ENCODE peak calls at places on chromosome 1, in five cellular contexts. P is suprapubic skin, B is HCT116, R is transverse colon, E is endothelial cell of umbilical vein. F is an unnamed sample. For H3K9me3, the result is how much of the 10 kb centered on the place peaks cover.

GRCh38 chr1:221829327-221830011 is 87.6 kb upstream of the DUSP10 start:
- DNase-seq in P (no peak), B (no peak), R (no peak), E (peak), F (peak)

GRCh38 chr1:232792949-232793348 is 12.3 kb upstream of the MAP10 start:
- DNase-seq in P (no peak), B (no peak), R (no peak), E (no peak), F (no peak)

GRCh38 chr1:111733183-111733995 is 5.8 kb downstream of the INKA2 start:
- DNase-seq in P (no peak), B (no peak), R (peak), E (peak), F (no peak)

GRCh38 chr1:20380175-20380574 is 89.5 kb downstream of the VWA5B1 start:
- DNase-seq in P (no peak), B (no peak), R (no peak), E (no peak), F (no peak)

GRCh38 chr1:87392241-87393192 is 63.8 kb downstream of the LMO4 start:
- DNase-seq in P (no peak), B (no peak), R (no peak), E (peak), F (no peak)

GRCh38 chr1:206039046-206039929 is 13.7 kb upstream of the RHEX start:
- DNase-seq in P (no peak), B (no peak), R (no peak), E (no peak), F (no peak)

GRCh38 chr1:33634806-33635205 is 162.4 kb downstream of the ZSCAN20 start:
- DNase-seq in P (no peak), B (peak), R (peak), E (peak), F (no peak)

GRCh38 chr1:209672705-209673630 is 2.2 kb upstream of the G0S2 start:
- DNase-seq in P (no peak), B (no peak), R (no peak), E (no peak), F (no peak)

GRCh38 chr1:94043738-94044289 is 77.1 kb downstream of the ABCA4 start:
- DNase-seq in P (no peak), B (no peak), R (no peak), E (no peak), F (no peak)

GRCh38 chr1:111334169-111334568 is 43.5 kb downstream of the CHIA start:
- DNase-seq in P (no peak), B (peak), R (no peak), E (peak), F (no peak)

GRCh38 chr1:53590581-53591515 is 131.6 kb downstream of the DMRTB1 start:
- DNase-seq in P (no peak), B (no peak), R (peak), E (no peak), F (no peak)

GRCh38 chr1:162670928-162671663 is 38.8 kb downstream of the DDR2 start:
- DNase-seq in P (no peak), B (no peak), R (no peak), E (peak), F (no peak)

GRCh38 chr1:44407430-44408180 is 2.5 kb downstream of the RNF220 start:
- DNase-seq in P (no peak), B (no peak), R (no peak), E (no peak), F (no peak)

GRCh38 chr1:51189421-51190073 is 46.5 kb upstream of the RNF11 start:
- DNase-seq in P (no peak), B (peak), R (peak), E (peak), F (no peak)

GRCh38 chr1:97050501-97050900 is 328.9 kb downstream of the PTBP2 start:
- DNase-seq in P (no peak), B (peak), R (no peak), E (peak), F (no peak)

GRCh38 chr1:93814059-93814794 is 64.8 kb downstream of the DNTTIP2 start:
- DNase-seq in P (no peak), B (peak), R (peak), E (peak), F (peak)

GRCh38 chr1:26749458-26749857 is 38.3 kb upstream of the PIGV start:
- DNase-seq in P (no peak), B (no peak), R (no peak), E (no peak), F (no peak)

GRCh38 chr1:233211595-233211994 is 83.9 kb downstream of the PCNX2 start:
- DNase-seq in P (no peak), B (no peak), R (no peak), E (no peak), F (no peak)

GRCh38 chr1:151145158-151146071 is 1.0 kb downstream of the SEMA6C start:
- DNase-seq in P (no peak), B (no peak), R (no peak), E (peak), F (no peak)

GRCh38 chr1:234315091-234315541 is 58.1 kb upstream of the COA6 start:
- DNase-seq in P (no peak), B (no peak), R (no peak), E (peak), F (peak)

GRCh38 chr1:78619803-78620579 is at the start of gene IFI44L:
- DNase-seq in P (no peak), B (no peak), R (peak), E (peak), F (no peak)

GRCh38 chr1:197178998-197179397 is 32.5 kb upstream of the ASPM start:
- DNase-seq in P (no peak), B (no peak), R (no peak), E (peak), F (no peak)

GRCh38 chr1:67735220-67735619 is 50.2 kb downstream of the GADD45A start:
- DNase-seq in P (no peak), B (no peak), R (no peak), E (no peak), F (no peak)

GRCh38 chr1:181352695-181353094 is 130.6 kb upstream of the CACNA1E start:
- DNase-seq in P (no peak), B (no peak), R (no peak), E (no peak), F (no peak)

GRCh38 chr1:230069813-230070212 is 2.8 kb downstream of the GALNT2 start:
- DNase-seq in P (no peak), B (no peak), R (no peak), E (no peak), F (no peak)

GRCh38 chr1:8342325-8342724 is 24.4 kb downstream of the SLC45A1 start:
- DNase-seq in P (no peak), B (no peak), R (no peak), E (no peak), F (no peak)

GRCh38 chr1:7912743-7913557 is 27.7 kb downstream of the TNFRSF9 start:
- DNase-seq in P (no peak), B (peak), R (peak), E (no peak), F (no peak)

GRCh38 chr1:185245466-185245865 is 71.6 kb downstream of the IVNS1ABP start:
- DNase-seq in P (no peak), B (no peak), R (no peak), E (no peak), F (no peak)

GRCh38 chr1:29706936-29707335 is 470.6 kb downstream of the PTPRU start:
- DNase-seq in P (no peak), B (no peak), R (no peak), E (peak), F (no peak)

GRCh38 chr1:181018901-181019681 is 3.6 kb downstream of the STX6 start:
- DNase-seq in P (no peak), B (no peak), R (no peak), E (no peak), F (no peak)

GRCh38 chr1:118322369-118322768 is 137.3 kb upstream of the SPAG17 start:
- DNase-seq in P (no peak), B (no peak), R (no peak), E (no peak), F (no peak)

GRCh38 chr1:110605901-110606783 is at the start of gene KCNA2:
- DNase-seq in P (no peak), B (no peak), R (peak), E (peak), F (no peak)

GRCh38 chr1:19480282-19480681 is 5.1 kb downstream of the CAPZB start:
- DNase-seq in P (no peak), B (no peak), R (no peak), E (no peak), F (no peak)

GRCh38 chr1:26021647-26022403 is at the start of gene EXTL1:
- DNase-seq in P (no peak), B (no peak), R (no peak), E (peak), F (no peak)

GRCh38 chr1:161044535-161044907 is 1.3 kb downstream of the USF1 start:
- DNase-seq in P (no peak), B (no peak), R (no peak), E (no peak), F (no peak)

DNA sequence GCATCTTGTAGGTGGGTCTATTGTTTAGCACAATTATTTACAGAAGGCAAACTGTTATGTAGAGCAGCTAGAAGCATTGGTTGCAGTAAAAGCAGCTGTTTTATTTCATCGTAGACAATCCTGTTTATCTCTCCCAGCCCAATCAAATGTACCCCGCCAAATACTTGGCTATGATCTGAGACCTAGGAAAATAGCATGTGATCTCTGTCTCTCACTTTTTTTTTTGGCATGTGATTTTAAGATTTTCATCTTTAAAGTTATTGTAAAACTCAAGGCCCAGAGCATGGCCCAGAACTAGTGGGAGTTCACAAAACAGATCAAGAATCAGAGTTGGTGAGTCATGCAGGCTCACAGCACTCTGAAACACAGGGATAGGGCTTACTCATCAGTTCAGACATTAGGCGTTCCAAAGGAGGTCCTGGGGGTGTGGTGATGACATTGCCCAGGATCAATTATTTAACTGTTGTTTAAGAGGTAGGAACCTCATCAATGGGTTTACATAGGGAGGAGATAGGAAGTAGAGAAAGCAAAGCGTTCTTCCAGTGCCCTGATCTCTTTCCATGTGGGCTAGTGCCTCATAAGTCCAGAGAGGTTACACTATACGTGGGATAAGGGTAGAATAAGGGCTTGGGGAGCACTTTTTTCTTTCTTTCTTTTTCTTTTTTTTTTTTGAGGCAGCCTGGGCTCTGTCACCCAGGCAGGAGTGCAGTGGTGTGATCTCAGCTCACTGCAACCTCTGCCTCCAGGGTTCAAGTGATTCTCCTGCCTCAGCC is 40.3 kb downstream of the TBX19 start:
- DNase-seq in P (no peak), B (peak), R (no peak), E (peak), F (no peak)
- TF ChIP-seq POLR2AphosphoS5 in P (no peak), B (no peak), R (no peak), E (no peak), F (no peak)

GRCh38 chr1:227635596-227635995 is 72.2 kb downstream of the ZNF678 start:
- DNase-seq in P (no peak), B (no peak), R (no peak), E (no peak), F (no peak)

GRCh38 chr1:227632325-227632724 is 69.0 kb downstream of the ZNF678 start:
- DNase-seq in P (no peak), B (no peak), R (no peak), E (no peak), F (peak)
- H3K9me3 ChIP-seq in P (half or more), B (under half), R (half or more), E (under half), F (under half)

GRCh38 chr1:156124557-156125483 is 10.3 kb downstream of the LMNA start:
- DNase-seq in P (peak), B (no peak), R (peak), E (no peak), F (no peak)

GRCh38 chr1:156128749-156129682 is 14.5 kb downstream of the LMNA start:
- DNase-seq in P (peak), B (no peak), R (peak), E (peak), F (no peak)

GRCh38 chr1:156129687-156130577 is 15.4 kb downstream of the LMNA start:
- DNase-seq in P (peak), B (peak), R (peak), E (peak), F (no peak)

GRCh38 chr1:156126043-156126700 is 11.7 kb downstream of the LMNA start:
- DNase-seq in P (peak), B (peak), R (peak), E (peak), F (peak)

GRCh38 chr1:156126701-156127534 is 12.4 kb downstream of the LMNA start:
- DNase-seq in P (peak), B (peak), R (peak), E (peak), F (peak)
- TF ChIP-seq POLR2AphosphoS5 in P (no peak), B (no peak), R (no peak), E (no peak), F (peak)

GRCh38 chr1:79974659-79975058 is 968.1 kb upstream of the ADGRL4 start:
- DNase-seq in P (no peak), B (no peak), R (no peak), E (no peak), F (no peak)
- H3K9me3 ChIP-seq in P (under half), B (under half), R (under half), E (under half), F (under half)

GRCh38 chr1:42691157-42691498 is 8.9 kb downstream of the YBX1 start:
- DNase-seq in P (no peak), B (no peak), R (no peak), E (no peak), F (no peak)

GRCh38 chr1:42692941-42693340 is 10.7 kb downstream of the YBX1 start:
- DNase-seq in P (no peak), B (no peak), R (no peak), E (no peak), F (no peak)

GRCh38 chr1:42690477-42691156 is 8.4 kb downstream of the YBX1 start:
- DNase-seq in P (no peak), B (no peak), R (no peak), E (peak), F (no peak)

GRCh38 chr1:42689912-42690311 is 7.7 kb downstream of the YBX1 start:
- DNase-seq in P (no peak), B (no peak), R (peak), E (no peak), F (no peak)

GRCh38 chr1:42692461-42692860 is 10.2 kb downstream of the YBX1 start:
- DNase-seq in P (no peak), B (no peak), R (peak), E (no peak), F (no peak)
- TF ChIP-seq POLR2AphosphoS5 in P (no peak), B (no peak), R (no peak), E (no peak), F (no peak)

GRCh38 chr1:239222999-239223398 is 163.4 kb upstream of the CHRM3 start:
- DNase-seq in P (no peak), B (no peak), R (no peak), E (no peak), F (no peak)

GRCh38 chr1:239221656-239222055 is 164.7 kb upstream of the CHRM3 start:
- DNase-seq in P (no peak), B (no peak), R (no peak), E (no peak), F (no peak)

GRCh38 chr1:239225396-239225795 is 161.0 kb upstream of the CHRM3 start:
- DNase-seq in P (no peak), B (no peak), R (no peak), E (no peak), F (no peak)

GRCh38 chr1:239228451-239228850 is 157.9 kb upstream of the CHRM3 start:
- DNase-seq in P (no peak), B (no peak), R (no peak), E (no peak), F (no peak)

DNA sequence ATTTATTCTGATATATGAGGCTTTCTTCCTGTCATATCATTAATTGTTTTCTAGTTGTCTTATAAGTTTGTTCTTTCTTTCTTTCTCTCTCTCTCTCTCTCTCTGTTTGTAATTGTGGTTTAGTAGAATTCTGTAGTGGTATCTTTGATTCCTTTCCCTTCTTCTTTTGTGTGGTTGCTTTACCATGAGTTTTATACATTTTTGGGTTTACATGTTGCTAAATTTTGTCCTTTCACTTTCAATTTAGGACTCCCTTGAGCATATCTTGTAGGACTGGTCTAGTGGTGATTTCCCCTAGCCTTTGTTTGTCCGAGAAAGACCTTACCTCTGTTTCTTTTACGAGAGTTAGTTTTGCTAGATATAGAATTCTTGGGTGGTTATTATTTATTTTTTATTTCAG is 162.3 kb upstream of the CHRM3 start:
- DNase-seq in P (no peak), B (no peak), R (no peak), E (no peak), F (no peak)
- H3K9me3 ChIP-seq in P (under half), B (under half), R (under half), E (under half), F (under half)

DNA sequence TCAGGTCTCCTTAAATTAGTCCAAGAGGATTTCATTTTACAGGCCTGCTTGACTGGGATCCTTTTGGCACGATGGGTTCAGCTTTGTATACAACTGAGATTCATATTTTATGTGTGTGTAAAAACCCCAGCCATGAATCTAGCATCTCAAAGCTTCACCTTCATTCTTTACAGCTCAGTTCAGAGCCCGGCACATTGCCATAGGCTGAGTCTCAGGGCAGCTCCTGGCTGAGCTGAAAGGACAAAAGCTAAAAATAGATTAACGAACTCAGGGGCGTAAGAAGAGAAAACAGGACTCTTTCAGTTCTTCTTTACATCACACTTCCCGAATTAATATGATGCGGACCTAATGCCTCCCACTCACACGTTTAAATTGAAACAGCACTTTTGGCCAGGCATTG is 262.8 kb upstream of the PBX1 start:
- DNase-seq in P (no peak), B (no peak), R (peak), E (no peak), F (no peak)
- TF ChIP-seq POLR2AphosphoS5 in P (no peak), B (no peak), R (peak), E (no peak), F (no peak)

GRCh38 chr1:106276856-106277255 is 779.6 kb upstream of the PRMT6 start:
- DNase-seq in P (no peak), B (no peak), R (no peak), E (no peak), F (no peak)
- H3K9me3 ChIP-seq in P (under half), B (under half), R (under half), E (under half), F (under half)